ENCODE peak calls at places on chromosomes 3 and 15, in eight cellular contexts. One of them, this sample, is unnamed.
A peak's percentile ranks its signal among the peaks of the same experiment; 100 is the strongest.

GRCh38 chr15:69903476-69904295 is 194.0 kb downstream of the TLE3 start:
- DNase-seq in GM12865: no peak
- DNase-seq in GM13976: no peak
- DNase-seq in A549: no peak
- DNase-seq in MCF 10A: no peak
- DNase-seq in cardiac fibroblast: peak; percentile 47
- DNase-seq in left lung: no peak
- DNase-seq in astrocyte: peak; percentile 25
- DNase-seq in this sample: no peak

GRCh38 chr3:152127058-152127457 is 141.7 kb upstream of the MBNL1 start:
- DNase-seq in GM12865: peak; percentile 92
- DNase-seq in GM13976: peak; percentile 68
- DNase-seq in A549: no peak
- DNase-seq in MCF 10A: no peak
- DNase-seq in cardiac fibroblast: no peak
- DNase-seq in left lung: no peak
- DNase-seq in astrocyte: no peak
- DNase-seq in this sample: no peak

GRCh38 chr15:65730560-65731172 is 61.4 kb downstream of the DENND4A start:
- DNase-seq in GM12865: no peak
- DNase-seq in GM13976: no peak
- DNase-seq in A549: no peak
- DNase-seq in MCF 10A: peak; percentile 66
- DNase-seq in cardiac fibroblast: peak; percentile 69
- DNase-seq in left lung: no peak
- DNase-seq in astrocyte: no peak
- DNase-seq in this sample: no peak

GRCh38 chr3:126537730-126538281 is 13.9 kb downstream of the CHST13 start:
- DNase-seq in GM12865: no peak
- DNase-seq in GM13976: no peak
- DNase-seq in A549: no peak
- DNase-seq in MCF 10A: no peak
- DNase-seq in cardiac fibroblast: no peak
- DNase-seq in left lung: peak; percentile 34
- DNase-seq in astrocyte: no peak
- DNase-seq in this sample: no peak

GRCh38 chr15:27492021-27492621 is 521.1 kb downstream of the GABRG3 start:
- DNase-seq in GM12865: no peak
- DNase-seq in GM13976: no peak
- DNase-seq in A549: no peak
- DNase-seq in MCF 10A: no peak
- DNase-seq in cardiac fibroblast: no peak
- DNase-seq in left lung: no peak
- DNase-seq in astrocyte: peak; percentile 97
- DNase-seq in this sample: no peak

GRCh38 chr3:11764931-11765363 is 81.7 kb downstream of the TAMM41 start:
- DNase-seq in GM12865: no peak
- DNase-seq in GM13976: no peak
- DNase-seq in A549: no peak
- DNase-seq in MCF 10A: peak; percentile 75
- DNase-seq in cardiac fibroblast: peak; percentile 88
- DNase-seq in left lung: no peak
- DNase-seq in astrocyte: peak; percentile 90
- DNase-seq in this sample: no peak

GRCh38 chr15:61051570-61052031 is 177.5 kb downstream of the RORA start:
- DNase-seq in GM12865: no peak
- DNase-seq in GM13976: no peak
- DNase-seq in A549: peak; percentile 15
- DNase-seq in MCF 10A: peak; percentile 58
- DNase-seq in cardiac fibroblast: peak; percentile 88
- DNase-seq in left lung: no peak
- DNase-seq in astrocyte: peak; percentile 54
- DNase-seq in this sample: no peak

GRCh38 chr3:39255503-39256325 is 24.1 kb downstream of the CX3CR1 start:
- DNase-seq in GM12865: peak; percentile 90
- DNase-seq in GM13976: peak; percentile 71
- DNase-seq in A549: no peak
- DNase-seq in MCF 10A: no peak
- DNase-seq in cardiac fibroblast: no peak
- DNase-seq in left lung: peak; percentile 71
- DNase-seq in astrocyte: no peak
- DNase-seq in this sample: no peak

GRCh38 chr15:101255066-101255415 is 3.2 kb upstream of the CHSY1 start:
- DNase-seq in GM12865: no peak
- DNase-seq in GM13976: no peak
- DNase-seq in A549: no peak
- DNase-seq in MCF 10A: no peak
- DNase-seq in cardiac fibroblast: no peak
- DNase-seq in left lung: no peak
- DNase-seq in astrocyte: peak; percentile 29
- DNase-seq in this sample: no peak

GRCh38 chr3:129046732-129047552 is 13.6 kb upstream of the GP9 start:
- DNase-seq in GM12865: no peak
- DNase-seq in GM13976: no peak
- DNase-seq in A549: no peak
- DNase-seq in MCF 10A: no peak
- DNase-seq in cardiac fibroblast: no peak
- DNase-seq in left lung: no peak
- DNase-seq in astrocyte: no peak
- DNase-seq in this sample: no peak

GRCh38 chr3:9211155-9211950 is 38.1 kb downstream of the SRGAP3 start:
- DNase-seq in GM12865: no peak
- DNase-seq in GM13976: no peak
- DNase-seq in A549: no peak
- DNase-seq in MCF 10A: peak; percentile 25
- DNase-seq in cardiac fibroblast: peak; percentile 14
- DNase-seq in left lung: no peak
- DNase-seq in astrocyte: peak; percentile 91
- DNase-seq in this sample: no peak

GRCh38 chr3:9732080-9732752 is 681 bp downstream of the BRPF1 start:
- DNase-seq in GM12865: peak; percentile 52
- DNase-seq in GM13976: peak; percentile 56
- DNase-seq in A549: peak; percentile 41
- DNase-seq in MCF 10A: no peak
- DNase-seq in cardiac fibroblast: peak; percentile 9
- DNase-seq in left lung: no peak
- DNase-seq in astrocyte: no peak
- DNase-seq in this sample: no peak

GRCh38 chr3:50276762-50277101 is 2.2 kb upstream of the LSMEM2 start:
- DNase-seq in GM12865: no peak
- DNase-seq in GM13976: no peak
- DNase-seq in A549: no peak
- DNase-seq in MCF 10A: no peak
- DNase-seq in cardiac fibroblast: no peak
- DNase-seq in left lung: peak; percentile 69
- DNase-seq in astrocyte: no peak
- DNase-seq in this sample: no peak

GRCh38 chr3:50274371-50275104 is 4.3 kb upstream of the LSMEM2 start:
- DNase-seq in GM12865: peak; percentile 85
- DNase-seq in GM13976: peak; percentile 83
- DNase-seq in A549: peak; percentile 50
- DNase-seq in MCF 10A: peak; percentile 78
- DNase-seq in cardiac fibroblast: peak; percentile 75
- DNase-seq in left lung: peak; percentile 87
- DNase-seq in astrocyte: no peak
- DNase-seq in this sample: no peak

GRCh38 chr3:50273689-50274065 is 4.7 kb downstream of the SEMA3B start:
- DNase-seq in GM12865: no peak
- DNase-seq in GM13976: no peak
- DNase-seq in A549: no peak
- DNase-seq in MCF 10A: no peak
- DNase-seq in cardiac fibroblast: no peak
- DNase-seq in left lung: no peak
- DNase-seq in astrocyte: no peak
- DNase-seq in this sample: no peak

GRCh38 chr3:50275996-50276761 is 2.7 kb upstream of the LSMEM2 start:
- DNase-seq in GM12865: no peak
- DNase-seq in GM13976: no peak
- DNase-seq in A549: no peak
- DNase-seq in MCF 10A: no peak
- DNase-seq in cardiac fibroblast: no peak
- DNase-seq in left lung: peak; percentile 75
- DNase-seq in astrocyte: no peak
- DNase-seq in this sample: no peak

DNA sequence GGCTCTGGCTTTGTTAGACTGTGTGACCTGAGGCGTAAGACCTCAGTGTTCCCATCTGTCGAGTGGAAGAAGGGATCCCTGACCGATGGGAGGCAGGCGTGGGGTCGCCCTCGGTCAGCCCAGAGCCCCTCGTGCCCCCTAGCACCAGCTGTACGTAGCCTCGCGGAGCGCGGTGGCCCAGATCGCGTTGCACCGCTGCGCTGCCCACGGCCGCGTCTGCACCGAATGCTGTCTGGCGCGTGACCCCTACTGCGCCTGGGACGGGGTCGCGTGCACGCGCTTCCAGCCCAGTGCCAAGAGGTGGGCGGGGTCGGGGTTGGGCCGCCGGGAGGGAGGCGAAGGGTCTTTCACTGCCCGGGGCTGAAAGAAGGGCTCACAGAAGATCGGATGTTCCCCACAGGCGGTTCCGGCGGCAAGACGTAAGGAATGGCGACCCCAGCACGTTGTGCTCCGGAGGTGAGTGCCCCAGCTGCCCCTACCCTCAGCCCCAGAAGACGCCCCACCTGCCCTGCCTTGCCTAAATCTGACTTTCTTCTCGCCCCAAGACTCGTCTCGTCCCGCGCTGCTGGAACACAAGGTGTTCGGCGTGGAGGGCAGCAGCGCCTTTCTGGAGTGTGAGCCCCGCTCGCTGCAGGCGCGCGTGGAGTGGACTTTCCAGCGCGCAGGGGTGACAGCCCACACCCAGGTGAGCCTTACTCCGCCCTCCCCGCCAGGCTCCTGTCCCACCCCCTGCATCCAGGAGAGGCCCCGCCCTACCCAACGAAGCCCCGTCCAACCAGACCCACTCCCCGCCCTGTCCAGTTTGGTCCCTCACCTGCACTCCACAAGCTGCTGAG is 3.5 kb upstream of the LSMEM2 start:
- DNase-seq in GM12865: no peak
- DNase-seq in GM13976: no peak
- DNase-seq in A549: no peak
- DNase-seq in MCF 10A: no peak
- DNase-seq in cardiac fibroblast: no peak
- DNase-seq in left lung: peak; percentile 78
- DNase-seq in astrocyte: no peak
- DNase-seq in this sample: no peak
- TF ChIP-seq CTCF in GM12865: no peak
- TF ChIP-seq CTCF in GM13976: no peak
- TF ChIP-seq CTCF in A549: no peak
- TF ChIP-seq CTCF in MCF 10A: no peak
- TF ChIP-seq CTCF in cardiac fibroblast: no peak
- TF ChIP-seq CTCF in left lung: no peak
- TF ChIP-seq CTCF in astrocyte: no peak
- TF ChIP-seq CTCF in this sample: no peak

DNA sequence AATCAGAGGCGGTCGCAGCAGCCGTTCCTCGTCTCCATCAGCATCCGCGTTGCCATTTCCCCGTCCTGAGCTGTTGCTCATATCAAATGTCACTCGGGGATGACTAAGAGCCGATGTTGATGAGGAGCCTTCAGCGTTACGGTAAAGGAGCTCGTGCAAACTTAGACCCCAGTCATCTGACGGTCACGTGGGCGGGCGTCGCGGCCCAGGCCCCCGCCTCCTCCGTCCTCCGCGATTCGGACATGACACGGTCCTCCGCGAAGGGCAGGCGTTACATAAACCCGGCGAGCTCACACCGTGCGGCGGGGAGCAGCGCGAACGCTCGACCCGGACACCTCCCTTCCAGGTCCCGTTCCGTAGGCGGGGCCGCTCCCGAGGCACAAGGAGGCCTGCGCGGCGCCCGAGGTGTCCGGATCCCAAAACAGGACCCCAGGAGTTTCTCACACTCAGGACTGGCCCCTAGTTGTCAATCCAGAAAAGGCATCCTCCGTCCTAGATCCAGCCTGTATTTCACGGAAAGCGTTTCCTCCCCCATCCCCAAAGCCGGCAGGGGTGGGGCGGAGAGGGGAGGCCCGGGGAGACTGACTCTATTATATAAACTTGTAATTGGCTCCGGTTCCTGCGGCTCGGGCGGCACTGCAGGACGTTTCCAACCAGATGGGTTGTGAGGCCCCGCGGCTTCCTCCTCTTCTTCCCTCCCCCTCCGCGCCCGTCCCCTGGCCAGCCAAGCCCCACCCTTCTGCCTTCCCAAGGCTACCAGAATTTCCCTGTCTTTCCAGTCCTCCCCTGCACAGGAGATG is 100.0 kb upstream of the IGF1R start:
- DNase-seq in GM12865: no peak
- DNase-seq in GM13976: no peak
- DNase-seq in A549: peak; percentile 84
- DNase-seq in MCF 10A: peak; percentile 53
- DNase-seq in cardiac fibroblast: peak; percentile 23
- DNase-seq in left lung: peak; percentile 93
- DNase-seq in astrocyte: peak; percentile 50
- DNase-seq in this sample: peak; percentile 75
- TF ChIP-seq CTCF in GM12865: no peak
- TF ChIP-seq CTCF in GM13976: no peak
- TF ChIP-seq CTCF in A549: peak; percentile 27
- TF ChIP-seq CTCF in MCF 10A: no peak
- TF ChIP-seq CTCF in cardiac fibroblast: no peak
- TF ChIP-seq CTCF in left lung: no peak
- TF ChIP-seq CTCF in astrocyte: no peak
- TF ChIP-seq CTCF in this sample: peak; percentile 60

GRCh38 chr3:31531465-31531991 is 1.2 kb upstream of the STT3B start:
- DNase-seq in GM12865: peak; percentile 32
- DNase-seq in GM13976: no peak
- DNase-seq in A549: no peak
- DNase-seq in MCF 10A: no peak
- DNase-seq in cardiac fibroblast: peak; percentile 44
- DNase-seq in left lung: no peak
- DNase-seq in astrocyte: peak; percentile 6
- DNase-seq in this sample: no peak
- TF ChIP-seq CTCF in GM12865: peak; percentile 27
- TF ChIP-seq CTCF in GM13976: no peak
- TF ChIP-seq CTCF in A549: no peak
- TF ChIP-seq CTCF in MCF 10A: peak; percentile 8
- TF ChIP-seq CTCF in cardiac fibroblast: peak; percentile 36
- TF ChIP-seq CTCF in left lung: no peak
- TF ChIP-seq CTCF in astrocyte: no peak
- TF ChIP-seq CTCF in this sample: peak; percentile 38

DNA sequence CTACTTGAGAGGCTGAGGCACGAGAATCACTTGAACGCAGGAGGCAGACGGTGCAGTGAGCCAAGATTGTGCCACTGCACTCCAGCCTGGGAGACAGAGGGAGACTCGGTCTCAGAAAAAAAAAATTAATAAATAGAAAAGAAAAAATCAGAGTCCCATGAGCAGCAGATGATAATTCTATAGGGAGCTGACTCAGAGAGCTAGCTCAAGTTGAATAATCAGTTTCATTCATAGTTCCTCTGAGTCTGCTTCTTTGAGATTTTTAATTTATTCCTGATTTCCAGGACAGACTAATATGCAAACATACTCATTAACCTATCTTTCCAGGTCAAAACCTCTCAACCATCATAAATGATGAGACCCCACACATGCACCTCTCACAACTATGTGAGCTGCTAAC is 55.0 kb upstream of the PTX3 start:
- DNase-seq in GM12865: no peak
- DNase-seq in GM13976: no peak
- DNase-seq in A549: no peak
- DNase-seq in MCF 10A: no peak
- DNase-seq in cardiac fibroblast: no peak
- DNase-seq in left lung: no peak
- DNase-seq in astrocyte: no peak
- DNase-seq in this sample: no peak
- TF ChIP-seq CTCF in GM12865: no peak
- TF ChIP-seq CTCF in GM13976: no peak
- TF ChIP-seq CTCF in A549: no peak
- TF ChIP-seq CTCF in MCF 10A: no peak
- TF ChIP-seq CTCF in cardiac fibroblast: no peak
- TF ChIP-seq CTCF in left lung: no peak
- TF ChIP-seq CTCF in astrocyte: no peak
- TF ChIP-seq CTCF in this sample: no peak